ENCODE peak calls at places on chromosomes 11 and 22, in five cellular contexts. B, Z, Y, M and H are unnamed samples.

GRCh38 chr11:108913204-108913603 is 248.3 kb downstream of the DDX10 start:
- DNase-seq in M (no peak), B (no peak), Z (no peak), Y (no peak), H (no peak)

GRCh38 chr11:128407962-128408361 is 179.4 kb downstream of the ETS1 start:
- DNase-seq in Y (no peak), B (no peak), M (peak), Z (no peak), H (no peak)

GRCh38 chr22:19471572-19471971 is 7.4 kb downstream of the UFD1 start:
- DNase-seq in B (no peak), M (no peak), Y (no peak), Z (no peak), H (no peak)

GRCh38 chr11:109306322-109306721 is 115.7 kb upstream of the C11orf87 start:
- DNase-seq in M (peak), Z (no peak), B (no peak), Y (no peak), H (no peak)

GRCh38 chr11:69024509-69024908 is 11.5 kb upstream of the MRGPRF start:
- DNase-seq in Z (no peak), Y (no peak), M (no peak), B (no peak), H (no peak)

GRCh38 chr11:134374891-134375550 is 37.0 kb downstream of the B3GAT1 start:
- DNase-seq in Y (no peak), B (no peak), M (no peak), Z (no peak), H (no peak)

GRCh38 chr11:68383976-68384501 is 71.6 kb downstream of the LRP5 start:
- DNase-seq in Y (no peak), B (peak), Z (peak), M (no peak), H (no peak)

GRCh38 chr22:27431896-27432295 is 369.7 kb downstream of the MN1 start:
- DNase-seq in Z (no peak), M (no peak), Y (no peak), B (no peak), H (no peak)

GRCh38 chr11:10878408-10879214 is 20.8 kb upstream of the ZBED5 start:
- DNase-seq in M (no peak), Z (no peak), Y (no peak), B (peak), H (no peak)

GRCh38 chr22:41030891-41031290 is 61.5 kb upstream of the EP300 start:
- DNase-seq in Y (no peak), B (no peak), M (peak), Z (no peak), H (no peak)

GRCh38 chr11:86738615-86739014 is 61.7 kb upstream of the PRSS23 start:
- DNase-seq in M (no peak), B (no peak), Y (no peak), Z (no peak), H (no peak)

GRCh38 chr11:46953093-46953492 is 16.5 kb downstream of the CSTPP1 start:
- DNase-seq in M (no peak), B (no peak), Y (no peak), Z (no peak), H (no peak)

GRCh38 chr11:120027546-120028180 is 110.2 kb downstream of the TRIM29 start:
- DNase-seq in Y (no peak), B (no peak), Z (no peak), M (no peak), H (no peak)

GRCh38 chr22:36753916-36754315 is 22.0 kb downstream of the IFT27 start:
- DNase-seq in B (no peak), M (no peak), Z (no peak), Y (no peak), H (no peak)

GRCh38 chr11:28517621-28518020 is 409.4 kb downstream of the METTL15 start:
- DNase-seq in M (no peak), Z (no peak), B (no peak), Y (no peak), H (no peak)

GRCh38 chr11:118639899-118640298 is 32.5 kb downstream of the PHLDB1 start:
- DNase-seq in M (no peak), Z (no peak), Y (peak), B (no peak), H (no peak)

GRCh38 chr11:859394-860131 is 16.9 kb downstream of the TSPAN4 start:
- DNase-seq in Y (peak), B (no peak), Z (peak), M (peak), H (no peak)

GRCh38 chr22:26334232-26334631 is 94.8 kb upstream of the ASPHD2 start:
- DNase-seq in Z (no peak), Y (no peak), M (no peak), B (no peak), H (no peak)

GRCh38 chr11:112318661-112319060 is 58.0 kb upstream of the PLET1 start:
- DNase-seq in Y (no peak), B (no peak), Z (no peak), M (no peak), H (no peak)

GRCh38 chr11:61549662-61550568 is 31.0 kb downstream of the SYT7 start:
- DNase-seq in Y (no peak), M (no peak), Z (no peak), B (no peak), H (no peak)

GRCh38 chr11:92880391-92880790 is 89.1 kb upstream of the MTNR1B start:
- DNase-seq in Y (no peak), Z (no peak), M (peak), B (no peak), H (no peak)

GRCh38 chr11:35009191-35009940 is 92.9 kb downstream of the PDHX start:
- DNase-seq in B (no peak), M (peak), Y (no peak), Z (no peak), H (no peak)

GRCh38 chr11:78795862-78796261 is 221.2 kb upstream of the NARS2 start:
- DNase-seq in M (no peak), Z (no peak), Y (no peak), B (no peak), H (no peak)

GRCh38 chr22:24727218-24727851 is 47.2 kb downstream of the PIWIL3 start:
- DNase-seq in B (no peak), M (no peak), Z (no peak), Y (no peak), H (no peak)

DNA sequence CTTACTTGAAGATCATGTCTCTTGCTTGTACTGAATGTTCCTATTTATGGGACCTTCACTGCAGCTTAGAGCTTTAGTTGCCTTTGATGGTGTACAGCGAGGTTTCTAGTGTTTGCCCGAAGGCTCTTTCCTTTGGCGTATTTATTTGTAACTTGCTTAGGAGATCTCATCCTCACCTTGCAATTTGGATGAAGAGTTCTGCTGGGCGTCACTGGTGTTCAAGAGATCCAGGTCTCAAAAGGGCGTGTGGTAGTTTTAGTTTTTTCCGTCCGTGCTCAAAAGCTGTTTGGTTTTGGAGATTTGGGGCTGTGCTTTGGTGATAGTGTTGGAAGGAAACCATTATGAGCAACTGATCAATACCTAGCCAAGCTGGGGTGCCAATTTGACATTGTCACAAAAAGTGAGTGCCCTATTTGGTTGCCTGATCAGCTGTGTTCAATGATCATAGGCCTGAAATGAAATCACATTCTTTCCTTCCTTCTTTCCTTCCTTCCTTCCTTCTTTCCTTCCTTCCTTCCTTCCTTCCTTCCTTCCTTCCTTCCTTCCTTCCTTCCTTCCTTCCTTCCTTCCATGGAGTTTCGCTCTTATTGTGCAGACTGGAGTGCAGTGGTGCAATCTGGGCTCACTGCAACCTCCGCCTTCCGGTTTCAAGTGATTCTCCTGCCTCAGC is 69.7 kb upstream of the GRAMD1B start:
- DNase-seq in M (no peak), Y (no peak), Z (no peak), B (no peak), H (no peak)
- H3K4me3 ChIP-seq in M (no peak), Y (no peak), Z (no peak), B (no peak), H (no peak)

DNA sequence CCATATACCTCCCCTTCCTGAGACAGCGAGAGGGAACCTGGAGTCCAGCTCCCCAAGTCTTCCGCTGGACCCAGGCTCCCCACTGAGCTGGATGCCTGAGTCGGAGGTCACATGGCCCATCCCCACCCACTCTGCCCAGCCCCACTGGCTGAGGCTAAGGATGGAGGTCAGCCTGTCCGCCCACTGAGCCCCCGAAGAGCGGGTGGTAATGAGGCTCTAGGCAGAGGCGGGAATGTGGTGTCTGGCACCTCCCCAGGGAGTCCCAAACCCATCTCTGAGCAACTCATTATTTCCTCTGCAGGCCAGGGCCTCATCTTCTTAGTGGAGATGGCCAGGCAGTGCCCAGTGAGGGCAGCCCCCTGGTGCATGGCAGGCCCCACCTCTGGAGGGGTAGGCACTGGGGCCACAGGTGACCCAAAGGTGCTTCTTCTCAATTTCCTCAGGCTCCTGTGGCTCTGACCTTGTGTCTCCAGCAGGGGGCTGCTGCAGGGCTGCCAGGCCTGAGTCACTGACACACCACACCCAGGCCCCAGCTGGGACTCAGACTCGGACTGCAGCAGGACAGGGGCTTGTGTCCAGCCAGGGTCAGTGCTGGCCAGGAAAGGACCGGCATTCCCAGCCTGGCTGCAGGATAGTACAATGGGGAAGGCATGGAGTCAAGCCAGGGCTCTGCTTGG is 10.2 kb upstream of the PDE2A start:
- DNase-seq in M (no peak), B (peak), Z (peak), Y (peak), H (peak)
- TF ChIP-seq CTCF in M (peak), B (peak), Z (peak), Y (peak), H (peak)

GRCh38 chr22:45680932-45681700 is 9.5 kb downstream of the ATXN10 start:
- DNase-seq in B (no peak), Y (no peak), Z (no peak), M (peak), H (no peak)
- H3K4me3 ChIP-seq in B (no peak), Y (no peak), Z (no peak), M (no peak), H (no peak)

GRCh38 chr22:30176431-30176830 is 70.1 kb downstream of the LIF start:
- DNase-seq in B (no peak), M (no peak), Z (no peak), Y (no peak), H (no peak)
- TF ChIP-seq CTCF in B (no peak), M (no peak), Z (no peak), Y (no peak), H (no peak)

DNA sequence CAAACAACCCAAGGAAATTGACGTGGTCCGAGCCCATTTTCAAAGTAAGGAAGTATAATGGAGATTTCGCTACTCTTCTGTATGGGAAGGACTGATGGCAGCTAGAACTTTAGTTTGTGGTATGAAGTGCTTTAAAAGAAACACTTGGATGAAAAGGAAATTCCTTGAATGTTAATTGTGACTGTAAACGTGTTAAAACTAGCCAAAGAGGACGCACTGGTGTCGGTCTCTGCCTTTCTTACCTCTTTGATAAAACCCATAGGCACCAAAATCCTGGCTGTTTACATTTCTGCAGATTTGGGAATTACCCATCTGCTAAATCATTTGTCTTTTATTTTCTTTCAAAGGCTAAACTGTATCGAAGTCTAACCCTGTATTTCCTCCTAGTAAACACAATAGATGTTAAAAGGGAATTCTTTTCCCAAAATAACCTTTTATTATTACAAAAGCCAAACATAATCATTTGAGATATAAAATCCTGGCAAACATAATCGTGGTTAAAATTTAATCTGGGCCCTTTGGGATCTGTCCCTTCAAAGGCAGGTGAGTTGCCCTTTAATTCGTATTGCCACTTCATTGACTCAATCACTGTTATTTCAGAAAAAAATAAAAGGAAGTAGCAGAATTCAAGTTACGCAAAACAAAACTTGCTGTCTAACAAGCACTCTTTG is 2.4 kb downstream of the RASSF10 start:
- DNase-seq in Z (no peak), M (no peak), Y (no peak), B (no peak), H (no peak)
- H3K4me3 ChIP-seq in Z (no peak), M (no peak), Y (no peak), B (no peak), H (no peak)

DNA sequence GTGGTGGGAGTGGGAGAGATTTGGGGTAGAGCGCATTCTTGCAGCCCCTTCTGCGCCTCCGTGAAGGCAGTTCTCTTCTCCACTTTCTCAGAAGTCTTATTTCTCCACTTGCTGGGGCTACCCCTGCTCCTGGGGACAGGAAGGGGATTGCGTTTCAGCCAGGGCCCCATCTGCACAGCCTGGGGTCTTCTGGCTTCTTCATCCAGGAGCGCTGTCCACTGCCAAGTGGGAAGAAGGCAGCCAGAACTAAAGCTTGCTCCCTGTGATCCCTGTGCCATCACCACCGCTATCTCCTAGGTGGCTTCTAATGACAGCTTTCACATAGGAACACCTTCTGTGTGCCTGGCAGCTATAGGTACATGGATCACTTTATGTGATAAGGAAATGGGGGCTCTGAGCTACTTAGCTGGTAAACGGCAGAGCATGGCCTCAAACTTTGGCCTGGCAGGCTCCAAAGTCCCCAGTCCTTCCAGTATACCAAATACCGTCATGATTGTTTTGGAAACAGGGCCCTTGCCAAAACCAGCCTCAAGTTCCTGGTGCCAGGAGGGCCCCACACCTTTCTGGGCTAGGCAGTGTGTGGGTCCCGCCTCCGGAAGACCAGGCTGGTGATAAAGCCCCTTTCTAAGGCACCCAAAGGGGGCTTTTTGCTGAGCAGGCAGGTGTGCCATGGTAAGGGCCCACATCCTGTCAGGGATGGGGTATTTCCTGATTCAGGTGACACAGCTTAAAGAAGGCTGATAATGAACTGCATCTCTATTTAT is 60.4 kb upstream of the PAX6 start:
- DNase-seq in B (no peak), Y (no peak), Z (no peak), M (no peak), H (no peak)
- TF ChIP-seq CTCF in B (no peak), Y (no peak), Z (no peak), M (no peak), H (no peak)

DNA sequence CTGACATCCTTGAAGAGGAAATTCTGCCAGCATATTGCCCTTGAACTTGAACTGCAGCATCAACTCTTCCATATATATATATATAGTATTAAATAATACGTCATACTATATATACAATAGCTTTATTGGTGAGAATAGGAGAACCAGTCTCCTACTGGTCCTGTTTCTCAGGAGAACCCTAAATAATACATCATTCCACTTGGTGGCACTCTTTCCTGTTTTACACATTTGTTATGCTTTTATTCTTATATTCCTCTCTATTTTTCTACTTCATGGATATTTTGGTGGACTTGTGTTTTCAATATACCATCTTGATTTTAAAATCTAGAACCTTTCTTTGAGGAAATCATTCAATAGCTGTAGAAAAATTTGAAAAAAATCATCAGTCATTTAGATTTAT is 193.3 kb downstream of the TRPC6 start:
- DNase-seq in Y (no peak), Z (no peak), B (peak), M (no peak), H (no peak)
- H3K4me3 ChIP-seq in Y (no peak), Z (no peak), B (no peak), M (no peak), H (no peak)

GRCh38 chr22:43883012-43883661 is 8.7 kb downstream of the PNPLA5 start:
- DNase-seq in M (no peak), Y (no peak), Z (no peak), B (peak), H (peak)
- TF ChIP-seq CTCF in M (peak), Y (peak), Z (no peak), B (peak), H (peak)

GRCh38 chr22:17373839-17374238 is 4.6 kb downstream of the CECR2 start:
- DNase-seq in B (no peak), M (no peak), Z (no peak), Y (no peak), H (no peak)

GRCh38 chr22:17370036-17370765 is 941 bp downstream of the CECR2 start:
- DNase-seq in Y (peak), Z (no peak), M (no peak), B (no peak), H (peak)

GRCh38 chr22:17370766-17371181 is 1.5 kb downstream of the CECR2 start:
- DNase-seq in Z (no peak), Y (no peak), M (no peak), B (no peak), H (no peak)

GRCh38 chr22:17369553-17370035 is 334 bp downstream of the CECR2 start:
- DNase-seq in B (peak), M (no peak), Y (peak), Z (peak), H (peak)

GRCh38 chr22:17371446-17371845 is 2.2 kb downstream of the CECR2 start:
- DNase-seq in B (no peak), M (no peak), Z (no peak), Y (no peak), H (no peak)
- H3K4me3 ChIP-seq in B (no peak), M (no peak), Z (peak), Y (no peak), H (no peak)